ENCODE peak calls at places on chromosome 10, in six cellular contexts. U is transverse colon, G is stomach, F is esophagus muscularis mucosa, Y is K562, R is suprapubic skin. S is an unnamed sample.

GRCh38 chr10:130218181-130218641 is 82.0 kb downstream of the GLRX3 start:
- DNase-seq in Y (no peak), R (peak), F (no peak), U (no peak), G (no peak), S (peak)

GRCh38 chr10:111373696-111374095 is 296.9 kb downstream of the ADRA2A start:
- DNase-seq in F (no peak), U (no peak), R (no peak), Y (no peak), G (no peak), S (no peak)

GRCh38 chr10:22683995-22684305 is 30.4 kb downstream of the PIP4K2A start:
- DNase-seq in F (no peak), R (no peak), G (no peak), Y (no peak), U (no peak), S (no peak)

GRCh38 chr10:118818621-118819221 is 64.0 kb upstream of the CACUL1 start:
- DNase-seq in G (no peak), Y (no peak), R (no peak), F (no peak), U (no peak), S (no peak)

GRCh38 chr10:99761395-99761794 is 21.0 kb upstream of the ABCC2 start:
- DNase-seq in Y (no peak), R (no peak), U (no peak), F (no peak), G (no peak), S (no peak)

GRCh38 chr10:14382022-14382421 is 51.3 kb upstream of the FRMD4A start:
- DNase-seq in G (no peak), U (no peak), Y (no peak), R (no peak), F (no peak), S (no peak)

GRCh38 chr10:118581340-118581739 is 14.1 kb downstream of the PRLHR start:
- DNase-seq in G (no peak), Y (no peak), U (no peak), R (no peak), F (no peak), S (no peak)

GRCh38 chr10:7264313-7264741 is 146.5 kb downstream of the SFMBT2 start:
- DNase-seq in F (no peak), R (no peak), U (no peak), Y (no peak), G (peak), S (no peak)

GRCh38 chr10:115026041-115026779 is 67.0 kb upstream of the ATRNL1 start:
- DNase-seq in U (no peak), Y (no peak), R (no peak), G (no peak), F (peak), S (no peak)

GRCh38 chr10:26361946-26362345 is 76.2 kb upstream of the APBB1IP start:
- DNase-seq in G (no peak), R (no peak), Y (no peak), F (no peak), U (no peak), S (no peak)

GRCh38 chr10:81875680-81876252 is 772 bp downstream of the NRG3 start:
- DNase-seq in F (no peak), R (no peak), U (no peak), Y (no peak), G (no peak), S (no peak)

GRCh38 chr10:23293973-23294372 is 50.6 kb downstream of the C10orf67 start:
- DNase-seq in U (no peak), G (no peak), F (no peak), R (no peak), Y (no peak), S (no peak)

GRCh38 chr10:112919721-112920120 is 30.3 kb upstream of the TCF7L2 start:
- DNase-seq in F (no peak), G (peak), U (no peak), R (peak), Y (no peak), S (no peak)
- TF ChIP-seq POLR2AphosphoS5 in F (no peak), G (no peak), U (no peak), R (no peak), Y (no peak), S (no peak)

GRCh38 chr10:72379776-72380175 is 25.1 kb upstream of the DNAJB12 start:
- DNase-seq in Y (no peak), F (no peak), G (no peak), U (no peak), R (no peak), S (no peak)

GRCh38 chr10:72370201-72370722 is 15.5 kb upstream of the DNAJB12 start:
- DNase-seq in Y (no peak), R (no peak), G (no peak), F (no peak), U (no peak), S (no peak)

GRCh38 chr10:72379062-72379461 is 24.3 kb upstream of the DNAJB12 start:
- DNase-seq in U (no peak), F (no peak), R (no peak), G (no peak), Y (no peak), S (no peak)

GRCh38 chr10:72375173-72375572 is 20.5 kb upstream of the DNAJB12 start:
- DNase-seq in G (no peak), U (no peak), Y (no peak), R (no peak), F (no peak), S (no peak)

DNA sequence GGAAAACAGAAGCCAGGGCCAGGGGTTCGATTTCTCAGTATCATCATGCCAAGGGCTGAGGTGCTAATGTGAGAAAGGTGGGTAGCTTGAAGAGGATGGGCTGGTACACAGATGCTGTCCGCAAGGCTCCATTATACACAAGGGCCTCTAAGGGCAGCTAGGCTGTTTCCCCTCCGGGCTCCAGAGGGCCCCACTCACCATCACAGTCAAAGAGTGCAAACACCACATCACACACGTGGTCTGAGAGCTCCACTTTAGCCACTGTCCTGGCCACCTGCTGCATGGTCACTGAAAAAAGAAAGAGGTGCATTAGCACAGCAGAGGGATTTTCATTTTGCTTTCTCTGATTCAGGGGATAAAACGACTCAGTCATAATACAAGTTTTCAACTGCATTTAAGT is 20.9 kb upstream of the DNAJB12 start:
- DNase-seq in Y (peak), F (no peak), G (no peak), U (no peak), R (no peak), S (no peak)
- TF ChIP-seq EP300 in Y (no peak), F (no peak), G (no peak), U (no peak), R (no peak), S (no peak)

GRCh38 chr10:83965473-83965872 is 173.8 kb upstream of the GHITM start:
- DNase-seq in F (no peak), R (no peak), Y (no peak), U (no peak), G (no peak), S (no peak)
- TF ChIP-seq CTCF in F (no peak), R (no peak), Y (no peak), U (no peak), G (no peak), S (no peak)

GRCh38 chr10:28939352-28940157 is 262.2 kb downstream of the BAMBI start:
- DNase-seq in F (no peak), Y (peak), U (peak), R (no peak), G (peak), S (peak)

GRCh38 chr10:28937959-28938358 is 260.6 kb downstream of the BAMBI start:
- DNase-seq in U (no peak), G (no peak), Y (no peak), F (no peak), R (no peak), S (no peak)

GRCh38 chr10:28938745-28939144 is 261.4 kb downstream of the BAMBI start:
- DNase-seq in U (no peak), R (no peak), G (no peak), F (no peak), Y (no peak), S (no peak)

GRCh38 chr10:28942012-28942411 is 264.7 kb downstream of the BAMBI start:
- DNase-seq in R (no peak), F (no peak), G (no peak), Y (no peak), U (no peak), S (no peak)

DNA sequence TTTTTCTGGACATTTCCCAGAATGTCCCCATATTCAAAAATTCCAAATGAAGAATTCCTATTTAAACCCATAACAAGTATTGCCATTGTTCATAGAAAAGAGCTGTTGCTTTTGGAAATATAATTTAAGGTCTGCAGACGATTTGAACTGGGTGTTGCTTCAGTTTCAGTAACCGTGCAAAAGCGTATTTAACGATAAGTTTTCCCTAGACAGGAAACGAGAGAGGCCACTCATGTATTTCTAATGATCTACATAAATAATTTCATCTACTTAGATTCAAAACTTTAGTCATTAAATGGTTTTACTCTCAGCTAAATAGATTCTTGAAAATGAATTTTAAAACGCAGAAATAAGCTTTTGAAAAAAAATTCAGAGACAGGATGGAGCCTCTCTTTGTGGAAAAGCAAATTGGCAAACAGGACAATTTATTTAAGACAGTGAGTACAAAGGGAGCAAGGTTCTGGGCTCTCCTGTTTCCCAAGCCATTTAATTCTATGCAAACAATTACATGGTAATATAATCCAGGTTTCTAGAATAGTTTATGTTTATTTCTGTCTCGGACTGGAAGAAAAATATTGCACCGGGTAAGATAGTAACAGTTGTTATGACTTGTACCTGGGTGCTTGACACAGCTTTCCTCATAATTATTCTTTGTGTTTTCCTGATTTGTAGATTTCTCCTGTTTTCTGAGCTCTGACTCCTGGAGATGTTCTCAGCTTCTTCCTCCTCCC is 263.0 kb downstream of the BAMBI start:
- DNase-seq in Y (no peak), F (no peak), R (no peak), G (no peak), U (no peak), S (no peak)
- TF ChIP-seq POLR2AphosphoS5 in Y (no peak), F (no peak), R (no peak), G (no peak), U (no peak), S (no peak)